ENCODE peak calls at places on chromosomes 13 and 19, in seven cellular contexts. U is effector CD4-positive, alpha-beta T cell; W is lower leg skin; F is stromal cell of bone marrow; A is psoas muscle; D is tibial artery; X is activated CD8-positive, alpha-beta memory T cell treated with anti-CD3 and anti-CD28 coated beads for 48 hours. E is an unnamed sample.

GRCh38 chr13:74068471-74068870 is 65.7 kb downstream of the KLF12 start:
- DNase-seq in U (no peak), W (no peak), F (no peak), A (no peak), D (no peak), X (no peak), E (no peak)

GRCh38 chr13:77698211-77699058 is 948 bp downstream of the SLAIN1 start:
- DNase-seq in U (peak), W (no peak), F (no peak), A (peak), D (no peak), X (peak), E (peak)

GRCh38 chr13:44373601-44374347 is at the start of gene SERP2:
- DNase-seq in U (no peak), W (no peak), F (no peak), A (peak), D (no peak), X (no peak), E (peak)

GRCh38 chr19:34171539-34171876 is 796 bp upstream of the LSM14A start:
- DNase-seq in U (no peak), W (no peak), F (peak), A (no peak), D (no peak), X (no peak), E (no peak)

GRCh38 chr19:33177417-33177976 is 16.6 kb upstream of the LRP3 start:
- DNase-seq in U (peak), W (no peak), F (no peak), A (no peak), D (no peak), X (no peak), E (no peak)

GRCh38 chr13:99467764-99468163 is 33.5 kb upstream of the TM9SF2 start:
- DNase-seq in U (no peak), W (no peak), F (peak), A (no peak), D (no peak), X (no peak), E (no peak)

GRCh38 chr19:19113040-19113541 is 25.2 kb downstream of the TMEM161A start:
- DNase-seq in U (no peak), W (no peak), F (no peak), A (no peak), D (no peak), X (no peak), E (no peak)

GRCh38 chr13:112251930-112252585 is 124.1 kb upstream of the SPACA7 start:
- DNase-seq in U (no peak), W (peak), F (no peak), A (no peak), D (no peak), X (no peak), E (peak)

GRCh38 chr19:5914946-5915781 is 1.1 kb downstream of the CAPS start:
- DNase-seq in U (no peak), W (no peak), F (no peak), A (no peak), D (no peak), X (no peak), E (no peak)

GRCh38 chr19:5130371-5131030 is 161.6 kb downstream of the KDM4B start:
- DNase-seq in U (peak), W (no peak), F (no peak), A (no peak), D (no peak), X (no peak), E (no peak)

GRCh38 chr19:3360494-3361383 is 5.6 kb upstream of the NFIC start:
- DNase-seq in U (peak), W (peak), F (no peak), A (peak), D (peak), X (no peak), E (peak)

GRCh38 chr13:36850790-36851438 is 31.9 kb downstream of the RFXAP start:
- DNase-seq in U (no peak), W (no peak), F (no peak), A (no peak), D (no peak), X (no peak), E (no peak)

GRCh38 chr13:21111546-21111945 is 50.2 kb upstream of the LATS2 start:
- DNase-seq in U (no peak), W (no peak), F (no peak), A (no peak), D (no peak), X (no peak), E (no peak)

GRCh38 chr19:31515931-31516330 is 166.7 kb upstream of the TSHZ3 start:
- DNase-seq in U (no peak), W (peak), F (no peak), A (no peak), D (no peak), X (no peak), E (no peak)

GRCh38 chr19:46766569-46767317 is 20.5 kb upstream of the STRN4 start:
- DNase-seq in U (peak), W (no peak), F (no peak), A (no peak), D (peak), X (peak), E (no peak)

GRCh38 chr19:48874309-48875135 is 2.3 kb downstream of the PPP1R15A start:
- DNase-seq in U (no peak), W (no peak), F (no peak), A (peak), D (no peak), X (no peak), E (peak)

GRCh38 chr13:40096357-40096911 is 441.0 kb downstream of the COG6 start:
- DNase-seq in U (no peak), W (no peak), F (no peak), A (no peak), D (no peak), X (no peak), E (no peak)

GRCh38 chr19:40502647-40503046 is 35.8 kb downstream of the SPTBN4 start:
- DNase-seq in U (no peak), W (no peak), F (no peak), A (no peak), D (no peak), X (no peak), E (no peak)

GRCh38 chr13:70237131-70237530 is 128.9 kb upstream of the KLHL1 start:
- DNase-seq in U (no peak), W (no peak), F (no peak), A (no peak), D (no peak), X (no peak), E (no peak)

GRCh38 chr13:114106991-114107685 is 25.3 kb downstream of the RASA3 start:
- DNase-seq in U (no peak), W (no peak), F (no peak), A (peak), D (peak), X (no peak), E (no peak)

GRCh38 chr13:65036999-65037398 is 2193.1 kb downstream of the PCDH9 start:
- DNase-seq in U (no peak), W (no peak), F (no peak), A (no peak), D (no peak), X (no peak), E (no peak)

GRCh38 chr13:41085961-41086360 is 24.7 kb downstream of the WBP4 start:
- DNase-seq in U (no peak), W (no peak), F (no peak), A (no peak), D (no peak), X (no peak), E (no peak)

GRCh38 chr13:108987488-108987887 is 358.1 kb downstream of the MYO16 start:
- DNase-seq in U (no peak), W (no peak), F (peak), A (no peak), D (no peak), X (no peak), E (no peak)

GRCh38 chr19:11949201-11949600 is 15.6 kb upstream of the ZNF763 start:
- DNase-seq in U (no peak), W (no peak), F (no peak), A (no peak), D (no peak), X (no peak), E (no peak)

E was measured in adrenal gland.